ENCODE peak calls at places on chromosomes 12 and 14, in six cellular contexts. X is pancreas, U is heart right ventricle, Q is epithelial cell of proximal tubule, K is choroid plexus epithelial cell, B is fibroblast of lung. E is an unnamed sample.
A peak's percentile ranks its signal among the peaks of the same experiment; 100 is the strongest.

GRCh38 chr12:8648598-8649205 is 13.9 kb downstream of the MFAP5 start:
- DNase-seq in X (no peak), U (no peak), Q (no peak), K (no peak), B (no peak), E (no peak)

GRCh38 chr14:50121506-50121905 is 5.1 kb upstream of the VCPKMT start:
- DNase-seq in X (no peak), U (no peak), Q (no peak), K (no peak), B (no peak), E (no peak)

GRCh38 chr14:26596722-26597030 is 1.2 kb downstream of the NOVA1 start:
- DNase-seq in X (no peak), U (no peak), Q (no peak), K (no peak), B (peak; percentile 5), E (peak; percentile 8)

GRCh38 chr12:109418848-109419474 is 58.1 kb downstream of the KCTD10 start:
- DNase-seq in X (no peak), U (no peak), Q (no peak), K (no peak), B (no peak), E (no peak)

GRCh38 chr14:100263141-100263540 is 24.2 kb downstream of the YY1 start:
- DNase-seq in X (no peak), U (no peak), Q (no peak), K (no peak), B (peak; percentile 43), E (peak; percentile 96)

GRCh38 chr14:66087231-66087630 is 398.9 kb upstream of the CCDC196 start:
- DNase-seq in X (no peak), U (no peak), Q (no peak), K (peak; percentile 10), B (peak; percentile 34), E (no peak)

GRCh38 chr14:89428556-89429196 is 11.6 kb upstream of the FOXN3 start:
- DNase-seq in X (no peak), U (no peak), Q (no peak), K (no peak), B (peak; percentile 69), E (no peak)

GRCh38 chr12:107396991-107397390 is 288.6 kb upstream of the PWP1 start:
- DNase-seq in X (no peak), U (no peak), Q (no peak), K (peak; percentile 52), B (no peak), E (no peak)

GRCh38 chr12:124904306-124905098 is 9.9 kb downstream of the UBC start:
- DNase-seq in X (peak; percentile 68), U (peak; percentile 79), Q (no peak), K (peak; percentile 89), B (peak; percentile 92), E (peak; percentile 96)

GRCh38 chr12:104769207-104769606 is 188.9 kb downstream of the SLC41A2 start:
- DNase-seq in X (no peak), U (no peak), Q (no peak), K (no peak), B (no peak), E (no peak)

GRCh38 chr12:110243227-110243626 is 37.8 kb upstream of the ATP2A2 start:
- DNase-seq in X (no peak), U (no peak), Q (no peak), K (no peak), B (no peak), E (no peak)

GRCh38 chr12:42960087-42960527 is 370.6 kb upstream of the PRICKLE1 start:
- DNase-seq in X (no peak), U (no peak), Q (peak; percentile 57), K (no peak), B (peak; percentile 76), E (no peak)

GRCh38 chr12:112430929-112431328 is 12.2 kb downstream of the PTPN11 start:
- DNase-seq in X (no peak), U (no peak), Q (no peak), K (no peak), B (no peak), E (no peak)

GRCh38 chr14:36973806-36974442 is 198.5 kb downstream of the SLC25A21 start:
- DNase-seq in X (no peak), U (no peak), Q (no peak), K (peak; percentile 75), B (peak; percentile 83), E (peak; percentile 47)

GRCh38 chr14:81509838-81510452 is 23.7 kb downstream of the SEL1L start:
- DNase-seq in X (no peak), U (no peak), Q (no peak), K (peak; percentile 39), B (no peak), E (peak; percentile 43)

GRCh38 chr12:116012757-116013156 is 264.7 kb downstream of the MED13L start:
- DNase-seq in X (no peak), U (no peak), Q (no peak), K (no peak), B (no peak), E (no peak)

GRCh38 chr14:104149617-104150141 is 11.3 kb downstream of the KIF26A start:
- DNase-seq in X (no peak), U (peak; percentile 48), Q (no peak), K (peak; percentile 96), B (peak; percentile 8), E (peak; percentile 51)

GRCh38 chr12:89461190-89461589 is 63.4 kb downstream of the GALNT4 start:
- DNase-seq in X (no peak), U (no peak), Q (no peak), K (peak; percentile 79), B (no peak), E (peak; percentile 63)

GRCh38 chr14:105294142-105294597 is 6.6 kb downstream of the BRF1 start:
- DNase-seq in X (no peak), U (peak; percentile 74), Q (no peak), K (peak; percentile 25), B (peak; percentile 61), E (peak; percentile 37)

GRCh38 chr14:79947440-79947839 is 263.9 kb downstream of the DIO2 start:
- DNase-seq in X (no peak), U (no peak), Q (no peak), K (no peak), B (no peak), E (no peak)

GRCh38 chr14:60485057-60485599 is 735 bp downstream of the C14orf39 start:
- DNase-seq in X (no peak), U (no peak), Q (no peak), K (no peak), B (no peak), E (no peak)

GRCh38 chr12:79006306-79006705 is 141.7 kb downstream of the SYT1 start:
- DNase-seq in X (no peak), U (no peak), Q (peak; percentile 2), K (peak; percentile 50), B (peak; percentile 54), E (peak; percentile 5)

DNA sequence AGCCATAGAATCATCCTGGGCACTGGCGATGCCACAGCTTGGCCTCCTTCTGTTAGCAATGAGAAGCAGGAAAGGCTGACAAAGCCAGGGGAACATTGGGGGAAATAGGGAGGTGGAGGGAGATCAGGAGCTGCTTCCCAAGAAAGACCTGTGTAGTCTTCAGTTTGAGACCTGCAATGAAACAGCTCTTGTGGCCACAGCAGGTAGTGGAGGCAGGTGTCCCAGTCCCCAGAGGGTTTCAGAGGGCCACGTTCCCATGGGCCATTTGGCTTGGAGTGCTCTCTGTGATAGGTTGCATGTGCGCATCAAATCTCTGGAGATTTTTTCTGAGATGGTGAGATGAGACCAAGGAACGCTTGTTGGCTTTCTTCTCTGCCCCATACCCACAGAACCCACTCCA is 14.4 kb upstream of the OR6S1 start:
- DNase-seq in X (no peak), U (no peak), Q (no peak), K (no peak), B (no peak), E (no peak)
- TF ChIP-seq CTCF in X (no peak), U (no peak), Q (no peak), K (no peak), B (no peak), E (no peak)

GRCh38 chr12:47651368-47652254 is 54.2 kb downstream of the RPAP3 start:
- DNase-seq in X (peak; percentile 59), U (peak; percentile 23), Q (peak; percentile 13), K (peak; percentile 88), B (peak; percentile 56), E (peak; percentile 78)
- H3K4me3 ChIP-seq in X (peak overlapping the region; percentile 26), U (peak overlapping the region; percentile 19), Q (no peak overlapping the region), K (no peak overlapping the region), B (no peak overlapping the region), E (no peak overlapping the region)

GRCh38 chr12:82357845-82358199 is 365 bp downstream of the CCDC59 start:
- DNase-seq in X (no peak), U (no peak), Q (no peak), K (no peak), B (peak; percentile 2), E (no peak)

GRCh38 chr12:82358200-82359114 is at the start of the genes CCDC59 and METTL25:
- DNase-seq in X (peak; percentile 96), U (peak; percentile 96), Q (peak; percentile 87), K (peak; percentile 99), B (peak; percentile 98), E (peak; percentile 99)

GRCh38 chr12:82361461-82361915 is 3.2 kb downstream of the METTL25 start:
- DNase-seq in X (no peak), U (peak; percentile 17), Q (no peak), K (no peak), B (no peak), E (no peak)

GRCh38 chr12:82357340-82357739 is 847 bp downstream of the CCDC59 start:
- DNase-seq in X (no peak), U (no peak), Q (no peak), K (peak; percentile 11), B (no peak), E (peak; percentile 17)

DNA sequence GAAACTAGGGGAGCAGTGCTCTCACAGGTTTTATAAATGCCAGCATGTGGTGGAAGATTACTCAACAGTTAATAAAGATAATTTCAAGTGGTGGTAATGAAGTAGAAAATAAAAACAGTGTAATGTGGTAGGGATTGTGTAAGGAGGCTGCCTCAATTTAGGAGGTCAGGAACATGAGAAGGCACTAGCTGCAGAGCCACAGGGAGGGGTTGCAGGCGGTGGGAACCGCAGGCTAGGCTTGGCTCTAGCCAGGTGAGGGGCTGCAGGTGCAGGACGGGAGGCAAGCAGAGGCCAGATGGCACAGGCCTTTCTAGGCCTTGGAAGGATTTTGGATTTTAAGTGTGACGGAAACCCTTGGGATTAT is 768 bp downstream of the METTL25 start:
- DNase-seq in X (peak; percentile 17), U (peak; percentile 11), Q (no peak), K (no peak), B (peak; percentile 13), E (peak; percentile 55)
- TF ChIP-seq CTCF in X (no peak), U (no peak), Q (no peak), K (no peak), B (no peak), E (no peak)

DNA sequence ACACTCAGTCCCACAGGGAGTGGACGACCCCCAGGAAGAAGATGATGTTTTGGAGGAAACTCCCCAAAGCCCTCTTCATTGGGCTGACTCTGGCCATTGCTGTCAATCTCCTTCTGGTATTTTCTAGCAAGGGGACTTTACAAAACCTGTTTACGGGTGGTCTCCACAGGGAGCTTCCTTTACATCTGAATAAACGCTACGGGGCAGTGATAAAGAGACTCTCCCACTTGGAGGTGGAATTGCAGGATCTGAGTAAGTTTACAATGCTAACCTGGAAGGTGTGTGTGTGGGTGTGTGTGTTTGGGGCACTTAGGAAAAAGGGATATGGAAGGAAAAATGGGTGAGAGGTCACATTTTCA is 416 bp downstream of the GALNT8 start:
- DNase-seq in X (no peak), U (no peak), Q (no peak), K (no peak), B (no peak), E (no peak)
- H3K4me3 ChIP-seq in X (no peak overlapping the region), U (no peak overlapping the region), Q (no peak overlapping the region), K (no peak overlapping the region), B (no peak overlapping the region), E (no peak overlapping the region)

GRCh38 chr14:54001189-54001878 is 44.7 kb upstream of the BMP4 start:
- DNase-seq in X (no peak), U (no peak), Q (no peak), K (no peak), B (peak; percentile 55), E (no peak)
- TF ChIP-seq CTCF in X (no peak), U (no peak), Q (peak; percentile 31), K (no peak), B (no peak), E (peak; percentile 11)

GRCh38 chr14:99241314-99242035 is 30.5 kb downstream of the BCL11B start:
- DNase-seq in X (no peak), U (no peak), Q (no peak), K (no peak), B (no peak), E (no peak)
- H3K4me3 ChIP-seq in X (no peak overlapping the region), U (no peak overlapping the region), Q (no peak overlapping the region), K (no peak overlapping the region), B (no peak overlapping the region), E (no peak overlapping the region)